ENCODE peak calls at places on chromosomes 2 and 18, in four cellular contexts. F is lower lobe of right lung, R is fibroblast of lung, J is HFF-Myc. H is an unnamed sample.

GRCh38 chr18:23703057-23703986 is 14.1 kb downstream of the LAMA3 start:
- DNase-seq in F (no peak), R (peak), J (peak), H (no peak)

GRCh38 chr2:217481577-217481976 is 521.2 kb downstream of the TNS1 start:
- DNase-seq in F (no peak), R (no peak), J (no peak), H (no peak)

GRCh38 chr2:118312963-118313756 is 224.9 kb downstream of the INSIG2 start:
- DNase-seq in F (no peak), R (no peak), J (no peak), H (no peak)

GRCh38 chr18:52451252-52451651 is 111.3 kb downstream of the DCC start:
- DNase-seq in F (no peak), R (no peak), J (no peak), H (no peak)

GRCh38 chr2:190339394-190339793 is 4.0 kb upstream of the INPP1 start:
- DNase-seq in F (no peak), R (no peak), J (no peak), H (no peak)

GRCh38 chr18:73684651-73685050 is 463.0 kb downstream of the FBXO15 start:
- DNase-seq in F (no peak), R (peak), J (no peak), H (no peak)

GRCh38 chr2:172438741-172439508 is 11.5 kb downstream of the ITGA6 start:
- DNase-seq in F (no peak), R (peak), J (no peak), H (peak)

GRCh38 chr2:24421668-24422067 is 61.3 kb upstream of the ITSN2 start:
- DNase-seq in F (peak), R (peak), J (peak), H (no peak)

GRCh38 chr2:118842687-118843491 is 4.6 kb downstream of the EN1 start:
- DNase-seq in F (no peak), R (no peak), J (no peak), H (no peak)

GRCh38 chr2:176146101-176146500 is 5.2 kb upstream of the HOXD4 start:
- DNase-seq in F (no peak), R (no peak), J (no peak), H (no peak)

GRCh38 chr2:113124181-113124961 is 3.0 kb upstream of the IL1RN start:
- DNase-seq in F (no peak), R (peak), J (no peak), H (no peak)

GRCh38 chr2:201968045-201968444 is 65.6 kb upstream of the FZD7 start:
- DNase-seq in F (peak), R (no peak), J (no peak), H (no peak)

GRCh38 chr2:205717999-205718398 is 35.7 kb downstream of the NRP2 start:
- DNase-seq in F (no peak), R (no peak), J (no peak), H (no peak)

GRCh38 chr2:182499706-182500470 is 73.1 kb upstream of the PDE1A start:
- DNase-seq in F (no peak), R (peak), J (no peak), H (no peak)

GRCh38 chr2:85827879-85828569 is 60.8 kb downstream of the ST3GAL5 start:
- DNase-seq in F (no peak), R (no peak), J (no peak), H (no peak)

GRCh38 chr2:233823731-233824121 is 30.6 kb downstream of the HJURP start:
- DNase-seq in F (peak), R (no peak), J (no peak), H (peak)

GRCh38 chr18:75551071-75551470 is 123.6 kb upstream of the SMIM21 start:
- DNase-seq in F (no peak), R (no peak), J (no peak), H (no peak)

GRCh38 chr2:200003444-200003843 is 48.1 kb downstream of the MAIP1 start:
- DNase-seq in F (no peak), R (peak), J (no peak), H (no peak)

GRCh38 chr2:135011633-135012032 is 35.6 kb downstream of the MAP3K19 start:
- DNase-seq in F (no peak), R (no peak), J (no peak), H (no peak)

GRCh38 chr2:231632559-231633142 is 40.0 kb downstream of the TEX44 start:
- DNase-seq in F (no peak), R (peak), J (no peak), H (no peak)

GRCh38 chr2:177692042-177692823 is 299.7 kb downstream of the AGPS start:
- DNase-seq in F (no peak), R (no peak), J (no peak), H (no peak)

GRCh38 chr18:22558945-22559385 is 141.2 kb upstream of the CTAGE1 start:
- DNase-seq in F (peak), R (peak), J (no peak), H (no peak)

GRCh38 chr2:239092571-239093294 is 244.8 kb downstream of the TWIST2 start:
- DNase-seq in F (no peak), R (no peak), J (no peak), H (no peak)

GRCh38 chr2:190023860-190024259 is 38.7 kb downstream of the MSTN start:
- DNase-seq in F (no peak), R (peak), J (peak), H (no peak)

GRCh38 chr2:165794520-165794882 is 454 bp upstream of the GALNT3 start:
- DNase-seq in F (peak), R (peak), J (no peak), H (peak)

GRCh38 chr18:47719096-47719780 is 211.2 kb downstream of the SMAD2 start:
- DNase-seq in F (no peak), R (no peak), J (no peak), H (no peak)

GRCh38 chr2:75587954-75588587 is 27.3 kb upstream of the EVA1A start:
- DNase-seq in F (no peak), R (peak), J (no peak), H (no peak)

GRCh38 chr2:236166157-236166780 is 1.9 kb downstream of the GBX2 start:
- DNase-seq in F (no peak), R (no peak), J (no peak), H (no peak)

GRCh38 chr18:49177812-49178211 is 227.0 kb upstream of the SMAD7 start:
- DNase-seq in F (no peak), R (peak), J (peak), H (no peak)

GRCh38 chr2:1656961-1657841 is 87.1 kb downstream of the PXDN start:
- DNase-seq in F (no peak), R (no peak), J (no peak), H (no peak)

GRCh38 chr2:164839914-164840457 is 1.6 kb downstream of the COBLL1 start:
- DNase-seq in F (no peak), R (peak), J (no peak), H (peak)

GRCh38 chr2:137886432-137886831 is 77.8 kb upstream of the HNMT start:
- DNase-seq in F (no peak), R (no peak), J (no peak), H (no peak)
- TF ChIP-seq CTCF in F (no peak), R (no peak), J (no peak), H (no peak)

GRCh38 chr2:71600572-71600971 is 147.2 kb downstream of the DYSF start:
- DNase-seq in F (no peak), R (no peak), J (no peak), H (no peak)
- TF ChIP-seq CTCF in F (no peak), R (no peak), J (no peak), H (no peak)

DNA sequence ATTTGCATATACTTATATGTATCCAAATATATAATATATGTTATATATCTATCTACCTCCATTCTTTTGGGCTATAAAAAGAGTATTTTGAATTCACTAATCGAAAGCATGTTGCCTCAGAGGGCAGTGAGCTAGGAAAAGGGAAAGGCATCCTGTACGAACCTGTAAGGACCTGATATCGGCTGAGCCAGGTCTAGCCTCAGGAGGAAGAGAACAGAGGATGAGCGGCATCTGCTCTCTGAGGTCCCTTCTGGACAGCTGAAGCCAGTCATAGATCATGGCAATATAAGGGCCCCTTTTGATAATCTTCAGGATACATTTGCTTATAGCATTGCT is 166.2 kb upstream of the STK17B start:
- DNase-seq in F (no peak), R (no peak), J (no peak), H (no peak)
- TF ChIP-seq CTCF in F (peak), R (no peak), J (no peak), H (peak)

GRCh38 chr2:169361706-169362345 is 508 bp downstream of the LRP2 start:
- DNase-seq in F (peak), R (peak), J (no peak), H (no peak)
- TF ChIP-seq CTCF in F (no peak), R (no peak), J (no peak), H (no peak)

GRCh38 chr18:68843467-68844089 is 45.7 kb downstream of the CCDC102B start:
- DNase-seq in F (no peak), R (no peak), J (no peak), H (no peak)
- TF ChIP-seq CTCF in F (no peak), R (peak), J (peak), H (peak)

GRCh38 chr2:73268831-73269685 is 15.2 kb downstream of the FBXO41 start:
- DNase-seq in F (no peak), R (peak), J (no peak), H (peak)
- TF ChIP-seq CTCF in F (no peak), R (no peak), J (no peak), H (peak)

GRCh38 chr2:11315074-11315705 is 29.2 kb downstream of the ROCK2 start:
- DNase-seq in F (no peak), R (no peak), J (no peak), H (no peak)

GRCh38 chr2:11325961-11326691 is 18.3 kb downstream of the ROCK2 start:
- DNase-seq in F (no peak), R (no peak), J (no peak), H (no peak)

GRCh38 chr2:11319939-11320338 is 24.5 kb downstream of the ROCK2 start:
- DNase-seq in F (no peak), R (peak), J (peak), H (no peak)

GRCh38 chr2:11321847-11322246 is 22.6 kb downstream of the ROCK2 start:
- DNase-seq in F (no peak), R (no peak), J (no peak), H (no peak)

DNA sequence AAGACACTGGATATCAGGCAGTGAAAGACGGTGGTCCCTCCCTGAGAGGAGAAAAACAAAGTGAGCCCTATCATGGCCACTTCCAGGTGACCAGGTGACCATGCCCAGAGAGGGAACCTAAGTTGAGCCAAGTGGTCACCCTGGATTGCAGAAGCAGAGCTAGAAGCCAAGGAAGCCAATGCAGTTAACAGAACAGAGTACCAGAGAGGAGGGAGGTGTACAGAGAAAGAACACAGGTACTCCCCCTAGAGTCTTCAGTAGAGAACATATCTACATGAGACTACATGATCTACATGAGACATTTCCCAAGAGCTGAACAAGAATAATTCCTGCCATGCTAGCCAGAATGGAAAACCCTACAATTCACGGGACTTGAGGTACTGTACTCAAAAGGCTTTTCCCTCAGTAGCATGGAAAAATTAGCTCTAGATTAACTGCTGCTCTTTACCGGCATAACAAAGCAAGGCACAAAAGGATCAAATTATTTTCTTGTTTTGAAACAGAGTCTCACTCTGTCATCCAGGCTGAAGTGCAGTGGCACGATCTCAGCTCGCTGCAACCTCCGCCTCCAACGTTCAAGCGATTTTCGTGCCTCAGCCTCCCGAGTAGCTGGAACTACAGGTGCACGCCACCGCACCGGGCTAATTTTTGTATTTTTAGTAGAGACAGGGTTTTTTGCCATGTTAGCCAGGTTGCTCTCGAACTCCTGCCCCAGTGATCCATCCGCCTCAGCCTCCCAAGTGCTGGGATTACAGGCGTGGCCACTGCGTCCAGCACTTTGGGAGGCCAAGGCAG is 23.5 kb downstream of the ROCK2 start:
- DNase-seq in F (no peak), R (no peak), J (no peak), H (no peak)
- TF ChIP-seq CTCF in F (no peak), R (no peak), J (no peak), H (peak)

GRCh38 chr18:3451166-3451988 is 1.4 kb downstream of the TGIF1 start:
- DNase-seq in F (peak), R (peak), J (no peak), H (peak)
- TF ChIP-seq CTCF in F (no peak), R (no peak), J (no peak), H (no peak)

DNA sequence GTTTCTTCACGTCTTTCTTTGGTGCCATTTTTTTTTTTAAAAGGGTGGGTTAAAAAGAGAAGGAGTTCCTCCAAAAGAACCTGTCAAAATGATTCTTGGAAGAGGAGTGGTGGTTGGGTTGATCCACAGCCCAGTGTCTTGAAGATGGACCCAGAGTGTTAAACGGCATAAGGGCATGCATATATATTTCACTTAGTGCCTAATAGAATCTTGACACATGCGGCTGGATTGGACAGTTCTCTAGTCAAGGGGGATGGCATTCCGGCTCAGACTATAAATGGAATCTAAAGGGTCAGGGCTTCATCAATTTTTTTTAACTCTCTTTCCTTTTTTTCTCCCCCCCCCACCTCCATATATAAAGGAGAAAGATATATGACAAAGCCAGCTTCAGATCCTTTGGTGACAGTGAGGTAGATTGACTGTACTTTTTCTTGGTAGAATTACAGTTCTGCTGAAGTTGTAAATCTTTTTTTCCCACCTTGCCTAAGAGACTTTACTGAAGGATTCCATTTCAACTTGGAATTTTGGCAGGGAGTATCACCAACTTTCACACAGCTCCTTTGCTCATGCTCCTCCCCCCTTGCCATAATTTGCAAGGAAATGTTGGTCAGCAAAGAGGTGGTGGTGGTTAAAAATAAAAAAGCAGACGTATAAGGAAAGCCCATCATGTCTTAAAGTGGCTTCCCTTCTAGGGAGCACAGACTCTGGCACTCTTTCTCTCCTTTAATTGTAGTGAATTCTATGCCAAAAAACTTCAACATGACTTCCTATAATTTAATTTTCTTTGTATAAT is at the start of gene MYL1:
- DNase-seq in F (no peak), R (no peak), J (no peak), H (no peak)
- TF ChIP-seq CTCF in F (no peak), R (no peak), J (no peak), H (no peak)